ENCODE peak calls at places on chromosome 18, in seven cellular contexts. Y is suprapubic skin, W is A549, K is SK-N-SH, F is transverse colon, U is sigmoid colon, I is stomach. L is an unnamed sample.

GRCh38 chr18:60198063-60198462 is 174.5 kb downstream of the MC4R start:
- DNase-seq in Y (no peak), W (no peak), K (peak; percentile 60), F (no peak), U (no peak), I (no peak), L (no peak)

GRCh38 chr18:41457730-41458129 is 497.3 kb upstream of the PIK3C3 start:
- DNase-seq in Y (no peak), W (no peak), K (no peak), F (no peak), U (no peak), I (no peak), L (peak; percentile 17)

GRCh38 chr18:41972067-41973000 is 17.3 kb downstream of the PIK3C3 start:
- DNase-seq in Y (no peak), W (no peak), K (no peak), F (no peak), U (no peak), I (no peak), L (no peak)

GRCh38 chr18:60555629-60556028 is 183.1 kb upstream of the MC4R start:
- DNase-seq in Y (no peak), W (no peak), K (no peak), F (no peak), U (no peak), I (no peak), L (no peak)

GRCh38 chr18:62839874-62840713 is 124.8 kb downstream of the PHLPP1 start:
- DNase-seq in Y (no peak), W (no peak), K (no peak), F (no peak), U (no peak), I (no peak), L (no peak)

GRCh38 chr18:79399275-79400081 is 3.7 kb downstream of the NFATC1 start:
- DNase-seq in Y (no peak), W (no peak), K (no peak), F (no peak), U (peak; percentile 69), I (no peak), L (peak; percentile 92)

GRCh38 chr18:55384551-55385275 is 203.3 kb downstream of the TCF4 start:
- DNase-seq in Y (no peak), W (no peak), K (peak; percentile 15), F (peak; percentile 9), U (no peak), I (no peak), L (no peak)

GRCh38 chr18:29181151-29181901 is 1004.4 kb upstream of the CDH2 start:
- DNase-seq in Y (no peak), W (no peak), K (no peak), F (no peak), U (no peak), I (no peak), L (no peak)

GRCh38 chr18:62486290-62486964 is 36.4 kb upstream of the ZCCHC2 start:
- DNase-seq in Y (no peak), W (peak; percentile 10), K (no peak), F (peak; percentile 41), U (no peak), I (peak; percentile 44), L (peak; percentile 41)

GRCh38 chr18:1392865-1393734 is 488.4 kb downstream of the ADCYAP1 start:
- DNase-seq in Y (no peak), W (no peak), K (no peak), F (no peak), U (no peak), I (no peak), L (no peak)

GRCh38 chr18:24544141-24544498 is 83.7 kb downstream of the HRH4 start:
- DNase-seq in Y (no peak), W (peak; percentile 11), K (peak; percentile 39), F (no peak), U (no peak), I (no peak), L (no peak)

GRCh38 chr18:56468379-56468778 is 170.0 kb downstream of the TXNL1 start:
- DNase-seq in Y (no peak), W (no peak), K (no peak), F (no peak), U (no peak), I (no peak), L (no peak)

GRCh38 chr18:47417807-47418206 is 166.3 kb upstream of the SKOR2 start:
- DNase-seq in Y (no peak), W (no peak), K (no peak), F (no peak), U (no peak), I (no peak), L (no peak)

GRCh38 chr18:49123431-49123830 is 172.7 kb upstream of the SMAD7 start:
- DNase-seq in Y (no peak), W (no peak), K (no peak), F (no peak), U (no peak), I (no peak), L (no peak)

GRCh38 chr18:79766308-79766707 is 31.4 kb upstream of the KCNG2 start:
- DNase-seq in Y (peak; percentile 55), W (no peak), K (no peak), F (no peak), U (peak; percentile 57), I (no peak), L (peak; percentile 49)

GRCh38 chr18:22609642-22610041 is 191.9 kb upstream of the CTAGE1 start:
- DNase-seq in Y (no peak), W (peak; percentile 27), K (no peak), F (peak; percentile 47), U (no peak), I (peak; percentile 66), L (no peak)

GRCh38 chr18:11163668-11164067 is 14.3 kb upstream of the PIEZO2 start:
- DNase-seq in Y (no peak), W (peak; percentile 18), K (peak; percentile 47), F (no peak), U (no peak), I (no peak), L (peak; percentile 88)

GRCh38 chr18:11165138-11165537 is 15.8 kb upstream of the PIEZO2 start:
- DNase-seq in Y (no peak), W (no peak), K (no peak), F (no peak), U (no peak), I (no peak), L (no peak)

GRCh38 chr18:11160303-11160702 is 10.9 kb upstream of the PIEZO2 start:
- DNase-seq in Y (no peak), W (no peak), K (no peak), F (no peak), U (no peak), I (no peak), L (no peak)

GRCh38 chr18:11159844-11160243 is 10.5 kb upstream of the PIEZO2 start:
- DNase-seq in Y (no peak), W (no peak), K (no peak), F (no peak), U (no peak), I (no peak), L (no peak)

GRCh38 chr18:11162889-11163288 is 13.5 kb upstream of the PIEZO2 start:
- DNase-seq in Y (no peak), W (no peak), K (no peak), F (no peak), U (no peak), I (no peak), L (no peak)
- TF ChIP-seq EP300 in Y (no peak), W (no peak), K (no peak), F (no peak), U (no peak), I (no peak), L (no peak)

GRCh38 chr18:68040198-68040597 is 523.7 kb upstream of the DSEL start:
- DNase-seq in Y (no peak), W (no peak), K (no peak), F (no peak), U (no peak), I (no peak), L (no peak)

GRCh38 chr18:68035709-68036522 is 519.4 kb upstream of the DSEL start:
- DNase-seq in Y (no peak), W (no peak), K (no peak), F (no peak), U (no peak), I (no peak), L (no peak)

DNA sequence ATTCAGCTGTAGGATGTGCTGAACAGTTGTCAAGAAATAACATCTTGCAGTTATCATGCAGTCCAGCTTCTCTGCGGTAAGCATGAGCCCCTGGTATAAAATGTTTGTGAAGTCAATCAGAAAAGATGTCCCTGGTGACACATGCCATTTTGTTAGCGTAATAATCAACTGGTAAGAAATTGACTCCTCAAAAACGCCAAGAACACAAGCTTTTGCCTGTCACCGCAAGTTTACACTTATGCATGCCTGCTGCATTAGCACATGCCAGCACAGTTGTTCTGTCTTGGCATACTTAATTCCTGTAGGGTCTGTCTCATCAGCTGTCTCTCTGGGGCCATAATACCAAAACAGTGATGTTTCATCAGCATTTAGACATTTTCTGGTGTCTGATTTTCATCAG is 524.8 kb upstream of the DSEL start:
- DNase-seq in Y (no peak), W (no peak), K (no peak), F (no peak), U (no peak), I (no peak), L (no peak)
- TF ChIP-seq EP300 in Y (no peak), W (no peak), K (no peak), F (no peak), U (no peak), I (no peak), L (no peak)

DNA sequence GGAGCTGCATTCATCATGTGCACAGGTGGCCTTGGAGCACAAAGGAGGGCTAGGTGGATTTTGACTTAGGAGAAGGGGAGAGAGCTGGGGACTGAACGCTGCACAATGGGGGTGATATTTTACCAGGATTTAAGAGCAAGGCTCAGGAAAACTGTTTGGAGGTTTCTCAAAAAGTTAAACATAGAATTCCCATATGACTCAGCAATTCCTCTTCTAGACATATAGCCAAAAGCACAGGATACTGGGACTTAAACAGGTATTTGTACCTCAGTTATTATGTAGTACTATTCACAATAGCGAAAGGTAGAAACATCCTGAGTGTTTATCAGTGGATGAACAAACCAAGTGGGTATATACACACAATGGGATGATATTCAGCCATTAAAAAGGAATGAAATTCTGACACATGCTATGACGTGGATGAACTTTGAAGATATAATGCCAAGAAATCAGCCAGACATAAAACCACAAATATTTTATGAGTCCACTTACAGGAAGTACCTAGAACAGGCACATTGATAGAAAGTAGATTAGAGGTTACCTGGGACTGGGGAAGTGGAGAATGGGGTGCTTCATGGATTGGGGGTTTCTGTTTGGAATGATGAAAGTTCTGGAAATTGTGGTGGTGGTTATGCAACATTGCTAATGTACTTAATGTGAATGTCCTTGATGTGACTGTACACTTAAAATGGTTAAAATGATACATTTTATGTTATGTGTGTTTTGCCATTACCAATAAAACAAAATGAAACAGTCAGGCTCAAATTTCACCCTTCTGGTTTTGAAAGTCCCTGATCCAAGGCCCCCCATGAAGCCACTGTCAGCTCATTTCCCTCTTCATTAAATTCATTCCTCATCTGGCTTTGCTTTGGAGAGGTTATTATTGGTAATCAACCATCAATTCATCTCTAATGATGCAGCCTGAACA is 217.0 kb downstream of the HAUS1 start:
- DNase-seq in Y (no peak), W (no peak), K (no peak), F (no peak), U (no peak), I (no peak), L (no peak)
- TF ChIP-seq EP300 in Y (no peak), W (no peak), K (no peak), F (no peak), U (no peak), I (no peak), L (no peak)

DNA sequence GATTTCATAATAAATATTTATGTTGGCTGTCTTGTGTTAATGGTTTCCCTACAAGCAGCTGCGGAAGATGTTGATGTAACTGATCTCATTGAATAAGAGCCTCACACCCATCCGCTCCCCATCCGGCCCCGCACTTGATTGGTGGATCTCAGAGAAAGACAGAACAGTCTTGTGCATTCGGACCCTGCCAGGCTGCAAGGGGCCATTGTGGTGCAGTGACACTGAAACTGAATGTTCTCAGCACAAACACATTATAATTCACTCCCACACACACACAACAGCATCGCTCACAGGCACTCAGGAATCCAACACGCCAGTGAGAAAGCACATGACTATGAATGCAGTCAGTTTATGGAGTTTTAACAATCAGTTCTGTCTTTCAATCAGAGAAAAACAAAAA is 47.8 kb downstream of the PRELID3A start:
- DNase-seq in Y (no peak), W (no peak), K (no peak), F (no peak), U (no peak), I (no peak), L (no peak)
- TF ChIP-seq EP300 in Y (no peak), W (no peak), K (no peak), F (no peak), U (no peak), I (no peak), L (no peak)

L was measured in upper lobe of left lung.